ENCODE peak calls at places on chromosomes 6 and 20, in four cellular contexts. L, F, G and N are unnamed samples.

GRCh38 chr6:100464910-100465700 is at the start of gene SIM1:
- DNase-seq in F (no peak), L (no peak), G (no peak), N (peak)

GRCh38 chr6:39093167-39093708 is 21.7 kb downstream of the SAYSD1 start:
- DNase-seq in L (no peak), G (no peak), F (no peak), N (no peak)

GRCh38 chr6:79544299-79544927 is 7.2 kb upstream of the LCA5 start:
- DNase-seq in F (peak), G (no peak), L (peak), N (no peak)

GRCh38 chr6:148508401-148509151 is 165.9 kb downstream of the SASH1 start:
- DNase-seq in G (no peak), F (no peak), L (no peak), N (no peak)

GRCh38 chr6:170444811-170445211 is 108.3 kb downstream of the PSMB1 start:
- DNase-seq in G (no peak), F (no peak), L (no peak), N (no peak)

GRCh38 chr6:111985202-111985731 is 68.6 kb upstream of the CCN6 start:
- DNase-seq in F (no peak), L (no peak), G (no peak), N (no peak)

GRCh38 chr6:89999154-89999553 is 104.9 kb downstream of the GJA10 start:
- DNase-seq in F (peak), G (no peak), L (no peak), N (peak)

GRCh38 chr6:18277181-18278006 is 13.1 kb upstream of the DEK start:
- DNase-seq in L (no peak), F (no peak), G (no peak), N (peak)

GRCh38 chr6:127079681-127080080 is 38.8 kb upstream of the RSPO3 start:
- DNase-seq in G (no peak), F (no peak), L (no peak), N (no peak)

GRCh38 chr20:62652051-62652893 is 10.0 kb downstream of the SLCO4A1 start:
- DNase-seq in L (peak), G (peak), F (peak), N (peak)

GRCh38 chr20:62653373-62653772 is 11.1 kb downstream of the SLCO4A1 start:
- DNase-seq in F (no peak), L (no peak), G (no peak), N (no peak)

GRCh38 chr20:62653951-62654685 is 11.8 kb downstream of the SLCO4A1 start:
- DNase-seq in G (no peak), F (no peak), L (no peak), N (no peak)

GRCh38 chr20:62651285-62652021 is 9.2 kb downstream of the SLCO4A1 start:
- DNase-seq in G (no peak), F (peak), L (peak), N (no peak)

DNA sequence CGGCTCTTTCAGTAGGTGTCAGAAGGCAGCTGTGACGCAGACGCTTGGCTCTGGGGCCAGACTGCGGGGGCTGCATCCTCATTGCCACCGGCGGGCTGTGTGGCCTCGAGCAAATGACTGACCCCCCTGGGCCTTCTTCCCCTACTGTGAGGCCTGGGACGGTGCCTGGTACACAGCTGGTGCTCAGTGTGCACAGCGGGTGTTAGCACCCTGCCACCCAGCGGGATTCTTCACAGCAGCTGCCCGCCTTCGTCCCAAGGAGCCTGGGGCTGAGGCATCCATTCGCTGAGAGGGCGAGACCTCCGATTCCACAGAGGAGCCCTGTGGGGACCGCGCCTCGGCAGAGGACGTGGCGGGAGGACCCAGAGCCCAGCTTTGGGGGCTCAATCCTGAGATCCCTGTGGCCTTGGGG is 10.6 kb downstream of the SLCO4A1 start:
- DNase-seq in L (no peak), G (no peak), F (no peak), N (no peak)
- TF ChIP-seq TARDBP in L (no peak), G (no peak), F (no peak), N (no peak)

GRCh38 chr6:31170987-31171671 is 647 bp upstream of the POU5F1 start:
- DNase-seq in F (no peak), G (no peak), L (no peak), N (no peak)

GRCh38 chr6:31170600-31170881 is at the start of gene POU5F1:
- DNase-seq in G (no peak), F (no peak), L (no peak), N (no peak)

GRCh38 chr6:31171931-31172882 is 1.7 kb upstream of the POU5F1 start:
- DNase-seq in F (no peak), G (no peak), L (no peak), N (no peak)

GRCh38 chr6:31168606-31169005 is 1.9 kb downstream of the POU5F1 start:
- DNase-seq in L (no peak), F (no peak), G (no peak), N (no peak)

GRCh38 chr6:31169123-31169857 is 1.2 kb downstream of the POU5F1 start:
- DNase-seq in F (peak), L (no peak), G (no peak), N (no peak)
- TF ChIP-seq TARDBP in F (no peak), L (no peak), G (no peak), N (no peak)

DNA sequence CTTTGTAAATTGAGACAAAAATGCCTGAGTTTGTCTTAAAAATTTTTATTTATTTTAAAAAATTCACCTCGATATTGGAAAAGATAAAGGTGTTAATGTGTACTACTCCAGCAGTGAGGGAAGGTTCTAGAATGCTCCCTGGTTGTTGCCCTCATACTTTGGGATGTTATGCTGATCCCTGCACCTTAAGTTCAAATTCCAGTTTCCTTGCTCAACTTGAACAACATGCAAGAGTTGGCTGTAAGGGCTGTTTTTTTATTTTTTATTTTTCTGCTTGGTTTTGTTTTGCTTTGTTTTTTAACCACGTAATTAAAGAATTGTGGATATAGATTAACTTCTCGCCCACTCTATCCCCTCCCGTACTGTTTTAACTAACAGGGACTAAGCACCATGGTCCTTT is 158.7 kb upstream of the CITED2 start:
- DNase-seq in L (no peak), G (no peak), F (no peak), N (no peak)
- TF ChIP-seq TARDBP in L (no peak), G (no peak), F (no peak), N (no peak)

DNA sequence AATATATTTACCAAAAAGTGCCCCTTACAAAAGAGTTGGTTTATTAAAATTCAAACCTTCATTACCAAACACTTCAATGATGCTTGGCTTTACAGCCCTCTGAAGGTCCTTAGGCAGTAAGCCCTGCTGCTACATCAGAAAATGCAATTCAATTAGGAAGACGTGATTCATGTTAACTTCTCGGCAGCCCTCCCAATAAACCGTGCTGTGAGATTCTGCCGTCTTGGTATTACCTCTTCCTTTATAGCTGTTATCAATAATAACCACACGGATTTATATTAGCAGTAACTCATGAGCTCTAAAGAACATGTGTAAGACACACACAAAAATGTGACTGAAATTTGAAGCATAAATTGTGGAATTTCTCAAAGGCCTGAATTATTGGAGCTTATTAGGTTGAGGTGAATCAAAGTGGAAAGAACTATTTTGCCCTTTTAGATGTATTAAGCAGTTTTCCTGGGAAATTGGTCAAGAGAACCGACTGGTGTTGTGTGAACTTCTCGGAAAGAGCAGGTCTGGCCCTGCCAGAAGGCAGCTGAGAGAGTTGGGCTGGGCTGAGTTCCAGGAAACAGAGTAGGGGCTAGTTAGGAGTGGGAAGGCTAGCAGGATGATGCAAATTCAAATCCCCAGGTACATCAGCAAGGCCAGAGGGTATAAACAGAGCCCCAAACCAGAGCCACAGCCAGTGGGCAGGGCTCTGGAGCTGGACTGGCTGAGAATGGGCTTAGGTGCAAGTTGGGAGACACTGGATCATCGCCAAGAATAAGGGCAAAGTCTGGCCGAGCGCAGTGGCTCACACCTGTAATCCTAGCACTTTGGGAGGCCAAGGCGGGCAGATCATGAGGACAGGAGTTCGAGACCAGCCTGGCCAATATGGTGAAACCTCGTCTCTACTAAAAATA is 33.1 kb downstream of the FGD2 start:
- DNase-seq in F (peak), G (no peak), L (no peak), N (no peak)
- TF ChIP-seq TARDBP in F (no peak), G (no peak), L (no peak), N (no peak)

GRCh38 chr6:147058786-147059434 is 145.3 kb upstream of the STXBP5 start:
- DNase-seq in G (no peak), F (no peak), L (no peak), N (no peak)
- TF ChIP-seq TARDBP in G (no peak), F (no peak), L (no peak), N (no peak)